ENCODE peak calls at places on chromosome X, in four cellular contexts. Y is K562, P is SK-N-SH, B is GM12878. K is an unnamed sample.

GRCh38 chrX:10619311-10620015 is 922 bp downstream of the MID1 start:
- DNase-seq in Y (no peak), P (peak), B (no peak), K (no peak)

GRCh38 chrX:87941841-87942240 is 424.2 kb downstream of the KLHL4 start:
- DNase-seq in Y (no peak), P (no peak), B (no peak), K (no peak)

GRCh38 chrX:70422886-70423336 is at the start of gene GDPD2:
- DNase-seq in Y (no peak), P (peak), B (no peak), K (peak)

GRCh38 chrX:136421338-136421737 is 66.4 kb upstream of the BRS3 start:
- DNase-seq in Y (no peak), P (no peak), B (no peak), K (no peak)

GRCh38 chrX:118802857-118803256 is 20.8 kb upstream of the ZCCHC12 start:
- DNase-seq in Y (no peak), P (no peak), B (no peak), K (no peak)

GRCh38 chrX:47530054-47530453 is 31.0 kb upstream of the ARAF start:
- DNase-seq in Y (no peak), P (no peak), B (no peak), K (no peak)

GRCh38 chrX:50903387-50904027 is 7.0 kb upstream of the BMP15 start:
- DNase-seq in Y (peak), P (peak), B (no peak), K (peak)

GRCh38 chrX:28550331-28550872 is 36.8 kb upstream of the IL1RAPL1 start:
- DNase-seq in Y (no peak), P (peak), B (no peak), K (no peak)

GRCh38 chrX:135516376-135516775 is 4.1 kb upstream of the INTS6L start:
- DNase-seq in Y (peak), P (no peak), B (no peak), K (peak)

GRCh38 chrX:66328950-66329596 is 165.0 kb downstream of the HEPH start:
- DNase-seq in Y (no peak), P (no peak), B (no peak), K (no peak)

GRCh38 chrX:153600032-153600373 is 1.1 kb upstream of the CCNQ start:
- DNase-seq in Y (no peak), P (no peak), B (no peak), K (no peak)

GRCh38 chrX:100447563-100448397 is 37.7 kb upstream of the PCDH19 start:
- DNase-seq in Y (peak), P (peak), B (no peak), K (peak)

GRCh38 chrX:16695079-16695676 is 17.3 kb downstream of the CTPS2 start:
- DNase-seq in Y (peak), P (peak), B (no peak), K (peak)

GRCh38 chrX:139949703-139950102 is 15.6 kb downstream of the CXorf66 start:
- DNase-seq in Y (no peak), P (no peak), B (no peak), K (no peak)

GRCh38 chrX:155179343-155179997 is 36.8 kb upstream of the VBP1 start:
- DNase-seq in Y (no peak), P (no peak), B (no peak), K (no peak)

GRCh38 chrX:139126493-139126892 is 404.0 kb upstream of the F9 start:
- DNase-seq in Y (peak), P (peak), B (no peak), K (peak)

GRCh38 chrX:63458981-63459380 is 107.8 kb upstream of the SPIN4 start:
- DNase-seq in Y (no peak), P (no peak), B (no peak), K (no peak)

GRCh38 chrX:129013574-129013973 is 509.7 kb downstream of the SMARCA1 start:
- DNase-seq in Y (no peak), P (no peak), B (no peak), K (peak)

GRCh38 chrX:118251251-118251650 is 94.7 kb upstream of the WDR44 start:
- DNase-seq in Y (no peak), P (no peak), B (no peak), K (no peak)

GRCh38 chrX:131060147-131060546 is 2.0 kb downstream of the ARHGAP36 start:
- DNase-seq in Y (no peak), P (no peak), B (no peak), K (no peak)

GRCh38 chrX:53383376-53384087 is 38.9 kb downstream of the SMC1A start:
- DNase-seq in Y (no peak), P (no peak), B (no peak), K (no peak)

GRCh38 chrX:10387011-10387410 is 230.2 kb downstream of the CLCN4 start:
- DNase-seq in Y (no peak), P (no peak), B (no peak), K (no peak)

GRCh38 chrX:50893466-50893865 is 17.1 kb upstream of the BMP15 start:
- DNase-seq in Y (no peak), P (no peak), B (no peak), K (no peak)

GRCh38 chrX:148865237-148865636 is 364.8 kb downstream of the AFF2 start:
- DNase-seq in Y (no peak), P (no peak), B (no peak), K (no peak)

GRCh38 chrX:47623540-47624027 is 3.9 kb upstream of the SYN1 start:
- DNase-seq in Y (peak), P (peak), B (no peak), K (peak)

GRCh38 chrX:123525131-123525725 is 207.6 kb downstream of the THOC2 start:
- DNase-seq in Y (no peak), P (no peak), B (no peak), K (no peak)
- TF ChIP-seq USF1 in Y (peak), P (no peak), B (no peak), K (no peak)

GRCh38 chrX:37652053-37652452 is 33.5 kb upstream of the XK start:
- DNase-seq in Y (no peak), P (no peak), B (no peak), K (peak)
- TF ChIP-seq USF1 in Y (no peak), P (no peak), B (no peak), K (no peak)

GRCh38 chrX:22338740-22339139 is 66.0 kb downstream of the CBLL2 start:
- DNase-seq in Y (no peak), P (no peak), B (no peak), K (no peak)

GRCh38 chrX:22343192-22343591 is 70.5 kb downstream of the CBLL2 start:
- DNase-seq in Y (no peak), P (no peak), B (no peak), K (no peak)

GRCh38 chrX:22345884-22346283 is 73.2 kb downstream of the CBLL2 start:
- DNase-seq in Y (no peak), P (no peak), B (no peak), K (no peak)

GRCh38 chrX:22339459-22339858 is 66.7 kb downstream of the CBLL2 start:
- DNase-seq in Y (no peak), P (no peak), B (no peak), K (no peak)

DNA sequence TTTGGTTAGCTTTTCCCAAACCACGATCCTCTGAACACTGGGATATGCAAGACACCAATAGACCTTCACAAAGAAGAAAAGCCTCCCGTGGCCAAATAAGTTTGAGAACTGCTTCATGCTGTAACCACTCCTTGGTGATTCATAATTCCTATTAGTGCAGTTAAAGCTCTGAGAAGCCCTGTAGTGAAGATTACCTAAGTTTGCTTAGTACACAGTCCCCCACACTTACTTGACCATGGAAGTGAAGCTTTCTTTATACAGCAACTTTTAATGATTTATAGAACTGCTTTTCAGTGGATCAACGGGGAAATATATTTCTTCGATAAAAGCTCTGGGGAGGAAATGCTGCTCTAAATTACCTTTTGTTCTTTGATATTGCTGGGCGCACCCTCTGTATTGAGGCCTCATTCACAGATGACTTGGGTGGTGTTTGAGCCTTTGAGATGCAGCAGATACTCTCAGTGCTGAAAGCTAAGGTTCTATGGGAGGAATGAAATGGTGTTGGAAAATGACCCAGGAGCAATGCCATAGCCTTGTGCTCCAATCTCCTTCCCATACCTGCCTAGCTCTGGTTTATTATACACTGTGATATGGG is 67.4 kb downstream of the CBLL2 start:
- DNase-seq in Y (no peak), P (no peak), B (no peak), K (no peak)
- TF ChIP-seq USF1 in Y (no peak), P (no peak), B (no peak), K (no peak)

GRCh38 chrX:1002611-1003010 is 209.8 kb downstream of the CRLF2 start:
- DNase-seq in Y (no peak), P (no peak), B (no peak), K (no peak)
- TF ChIP-seq USF1 in Y (no peak), P (no peak), B (no peak), K (no peak)

GRCh38 chrX:68827848-68828562 is 816 bp upstream of the EFNB1 start:
- DNase-seq in Y (peak), P (peak), B (no peak), K (peak)

GRCh38 chrX:68831405-68832100 is 2.7 kb downstream of the EFNB1 start:
- DNase-seq in Y (no peak), P (no peak), B (no peak), K (no peak)

GRCh38 chrX:68830486-68831404 is 1.9 kb downstream of the EFNB1 start:
- DNase-seq in Y (no peak), P (peak), B (no peak), K (no peak)

GRCh38 chrX:68828740-68829593 is at the start of gene EFNB1:
- DNase-seq in Y (peak), P (peak), B (peak), K (peak)

DNA sequence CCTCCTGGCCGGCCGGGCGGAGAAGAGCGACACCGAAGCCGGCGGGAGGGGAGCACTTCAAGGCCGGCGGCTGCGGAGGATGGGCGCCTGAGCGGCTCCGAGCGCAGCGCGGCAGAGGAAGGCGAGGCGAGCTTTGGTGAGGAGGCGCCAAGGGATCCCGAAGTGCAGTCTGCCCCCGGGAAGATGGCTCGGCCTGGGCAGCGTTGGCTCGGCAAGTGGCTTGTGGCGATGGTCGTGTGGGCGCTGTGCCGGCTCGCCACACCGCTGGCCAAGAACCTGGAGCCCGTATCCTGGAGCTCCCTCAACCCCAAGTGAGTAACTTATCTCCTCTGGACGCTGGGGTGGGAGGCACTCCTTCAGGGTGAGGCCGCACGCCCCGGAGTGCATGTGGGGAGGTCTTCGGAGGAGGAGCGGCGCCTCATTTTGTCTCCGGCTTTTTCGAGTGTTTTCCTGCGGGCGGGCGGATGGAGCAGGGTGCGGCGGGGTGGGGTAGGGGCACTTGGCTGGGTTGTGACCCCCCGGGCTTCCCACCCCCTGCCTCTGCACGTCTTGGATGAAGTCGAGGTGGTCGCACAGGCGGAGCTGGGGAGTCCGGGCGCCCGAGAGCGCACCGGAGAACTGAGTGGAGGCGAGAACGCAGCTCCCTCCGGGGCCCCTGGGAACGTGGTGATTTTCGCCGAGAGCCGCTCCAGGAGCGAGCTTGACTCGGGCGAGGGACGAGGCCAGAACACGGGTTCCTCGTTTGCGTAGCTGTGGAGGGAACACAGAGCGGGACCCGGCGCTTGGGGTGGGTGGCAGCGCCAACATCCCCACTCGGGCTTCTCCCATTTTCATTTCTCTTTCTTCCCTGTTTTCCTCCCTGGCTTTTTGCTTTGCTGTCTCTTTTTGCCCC is 1.0 kb downstream of the EFNB1 start:
- DNase-seq in Y (no peak), P (peak), B (no peak), K (no peak)
- TF ChIP-seq USF1 in Y (no peak), P (no peak), B (no peak), K (no peak)

DNA sequence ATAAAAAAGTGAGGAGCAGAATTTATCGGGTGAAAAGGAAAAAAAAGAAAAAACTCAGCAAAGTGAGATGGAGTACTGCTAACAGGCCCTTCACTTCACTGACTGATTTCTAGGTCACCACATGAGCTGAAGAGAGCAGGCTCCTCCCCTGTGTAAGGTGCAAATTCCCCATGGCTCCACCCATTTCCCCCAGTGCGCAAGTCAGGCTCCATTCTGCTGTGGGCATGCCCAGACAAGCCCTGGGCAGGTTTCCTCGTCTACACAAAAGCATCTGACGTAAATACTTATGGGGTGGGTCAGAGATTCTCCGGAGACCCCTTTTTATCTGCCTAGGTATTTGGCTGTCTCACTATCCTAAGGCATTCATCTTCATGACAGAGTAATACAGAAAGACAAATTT is 157.9 kb downstream of the MAGEB5 start:
- DNase-seq in Y (no peak), P (no peak), B (no peak), K (no peak)
- TF ChIP-seq USF1 in Y (no peak), P (no peak), B (no peak), K (no peak)

K was measured in WTC11.